ENCODE peak calls at places on chromosomes 3 and 15, in eight cellular contexts. S is H9, Y is H1, Z is A549, X is thoracic aorta, R is AG04450, W is iPS DF 6.9, G is tibial nerve. V is an unnamed sample.

GRCh38 chr15:80932989-80933388 is 56.6 kb downstream of the MESD start:
- DNase-seq in Y (no peak), X (no peak), G (peak; percentile 21), R (peak; percentile 72), Z (no peak), W (no peak), S (no peak), V (peak; percentile 87)

GRCh38 chr3:18757476-18757875 is 332.3 kb upstream of the SATB1 start:
- DNase-seq in W (no peak), R (no peak), X (no peak), Y (no peak), Z (no peak), G (no peak), S (no peak), V (no peak)

GRCh38 chr3:46214751-46215352 is 6.7 kb upstream of the CCR1 start:
- DNase-seq in R (no peak), X (no peak), W (peak; percentile 37), G (no peak), Y (peak; percentile 58), S (peak; percentile 64), Z (no peak), V (no peak)

GRCh38 chr15:58434334-58434888 is 2.6 kb downstream of the LIPC start:
- DNase-seq in W (no peak), S (no peak), R (no peak), Y (no peak), X (no peak), G (no peak), Z (no peak), V (no peak)

GRCh38 chr3:143970773-143971366 is 753 bp upstream of the DIPK2A start:
- DNase-seq in Y (peak; percentile 77), R (no peak), X (no peak), G (peak; percentile 18), S (peak; percentile 65), Z (peak; percentile 56), W (peak; percentile 22), V (peak; percentile 81)

GRCh38 chr15:95281470-95281869 is 1049.0 kb upstream of the NR2F2 start:
- DNase-seq in Y (no peak), S (no peak), Z (no peak), X (no peak), G (no peak), W (no peak), R (no peak), V (no peak)

GRCh38 chr3:160796813-160797164 is 40.8 kb downstream of the PPM1L start:
- DNase-seq in R (no peak), Y (no peak), G (no peak), W (no peak), X (no peak), S (no peak), Z (no peak), V (no peak)

GRCh38 chr3:183918178-183918577 is 33.5 kb upstream of the PARL start:
- DNase-seq in X (no peak), R (no peak), Y (no peak), Z (no peak), W (no peak), S (no peak), G (no peak), V (no peak)

GRCh38 chr15:98077186-98077585 is 116.7 kb downstream of the ARRDC4 start:
- DNase-seq in R (no peak), S (no peak), Y (no peak), W (no peak), G (peak; percentile 30), Z (no peak), X (no peak), V (peak; percentile 58)

GRCh38 chr15:82183121-82184031 is 79.2 kb downstream of the EFL1 start:
- DNase-seq in W (no peak), R (peak; percentile 65), X (no peak), Y (no peak), S (no peak), G (no peak), Z (no peak), V (no peak)

GRCh38 chr3:127488141-127488672 is 102.3 kb downstream of the TPRA1 start:
- DNase-seq in G (no peak), W (no peak), R (no peak), S (peak; percentile 19), Z (no peak), X (no peak), Y (peak; percentile 33), V (no peak)

GRCh38 chr3:86695752-86696151 is 295.2 kb downstream of the VGLL3 start:
- DNase-seq in R (no peak), G (no peak), X (no peak), W (no peak), Y (peak; percentile 49), S (peak; percentile 63), Z (no peak), V (no peak)

GRCh38 chr3:49616491-49616941 is 57.6 kb upstream of the APEH start:
- DNase-seq in G (no peak), W (no peak), Z (no peak), Y (peak; percentile 56), R (no peak), X (no peak), S (peak; percentile 32), V (no peak)

DNA sequence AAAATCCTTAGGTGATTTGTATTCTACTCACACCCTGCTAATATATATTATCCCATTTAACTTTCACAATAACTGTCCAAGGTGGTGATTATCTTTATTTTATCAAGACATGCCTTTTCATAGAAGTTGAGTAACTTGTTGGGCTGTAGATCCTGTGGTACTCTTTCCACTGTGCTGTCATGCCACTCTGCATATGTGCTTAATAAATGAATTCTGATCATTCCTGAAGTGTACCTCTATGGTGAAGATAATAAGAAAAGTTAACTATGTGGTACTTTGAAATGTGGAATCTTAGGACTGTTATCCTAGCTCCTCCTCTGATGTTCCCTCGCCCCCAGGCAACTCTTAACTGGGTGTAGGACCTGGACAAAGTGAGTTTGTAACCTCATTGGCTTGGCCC is 5.2 kb downstream of the SNRK start:
- DNase-seq in X (no peak), S (no peak), R (no peak), G (no peak), Y (no peak), W (no peak), Z (no peak), V (no peak)
- H3K27ac ChIP-seq in X (no peak overlapping the region), S (no peak overlapping the region), R (no peak overlapping the region), G (no peak overlapping the region), Y (no peak overlapping the region), W (no peak overlapping the region), Z (no peak overlapping the region), V (no peak overlapping the region)

GRCh38 chr15:39244776-39245175 is 336.1 kb upstream of the THBS1 start:
- DNase-seq in R (no peak), Z (no peak), Y (no peak), G (no peak), S (no peak), W (no peak), X (no peak), V (no peak)

GRCh38 chr15:39238443-39238842 is 342.4 kb upstream of the THBS1 start:
- DNase-seq in R (no peak), G (no peak), X (no peak), Y (no peak), Z (no peak), S (no peak), W (no peak), V (no peak)

GRCh38 chr15:39239562-39239961 is 341.3 kb upstream of the THBS1 start:
- DNase-seq in Z (no peak), W (no peak), X (no peak), G (no peak), Y (no peak), R (no peak), S (no peak), V (no peak)

GRCh38 chr15:39243396-39243795 is 337.5 kb upstream of the THBS1 start:
- DNase-seq in S (no peak), R (no peak), Y (no peak), W (no peak), Z (no peak), X (no peak), G (no peak), V (no peak)

GRCh38 chr15:39242345-39242744 is 338.5 kb upstream of the THBS1 start:
- DNase-seq in S (no peak), G (peak; percentile 12), X (no peak), Z (no peak), Y (no peak), R (no peak), W (no peak), V (no peak)
- H3K27ac ChIP-seq in S (no peak overlapping the region), G (no peak overlapping the region), X (no peak overlapping the region), Z (no peak overlapping the region), Y (no peak overlapping the region), R (no peak overlapping the region), W (no peak overlapping the region), V (no peak overlapping the region)

GRCh38 chr15:49047456-49047855 is 1.2 kb upstream of the SECISBP2L start:
- DNase-seq in S (no peak), G (no peak), X (no peak), W (no peak), Z (no peak), R (no peak), Y (no peak), V (no peak)

GRCh38 chr15:49044002-49044401 is 2.2 kb downstream of the SECISBP2L start:
- DNase-seq in G (no peak), Y (no peak), Z (no peak), S (no peak), X (no peak), W (no peak), R (no peak), V (no peak)

GRCh38 chr15:49045691-49046112 is 544 bp downstream of the SECISBP2L start:
- DNase-seq in X (no peak), S (no peak), Y (no peak), R (no peak), Z (peak; percentile 10), G (peak; percentile 32), W (no peak), V (no peak)

GRCh38 chr15:49046113-49046883 is at the start of gene SECISBP2L:
- DNase-seq in R (peak; percentile 77), Y (peak; percentile 94), W (peak; percentile 97), G (peak; percentile 94), Z (peak; percentile 81), S (peak; percentile 98), X (peak; percentile 87), V (peak; percentile 97)

GRCh38 chr15:49044761-49045571 is 1.3 kb downstream of the SECISBP2L start:
- DNase-seq in Y (no peak), R (no peak), W (no peak), G (no peak), X (no peak), S (no peak), Z (no peak), V (no peak)
- H3K27ac ChIP-seq in Y (no peak overlapping the region), R (no peak overlapping the region), W (no peak overlapping the region), G (peak overlapping the region; percentile 94), X (peak overlapping the region; percentile 66), S (no peak overlapping the region), Z (peak overlapping the region; percentile 88), V (no peak overlapping the region)

GRCh38 chr3:10343526-10343925 is 22.6 kb upstream of the SEC13 start:
- DNase-seq in X (no peak), S (no peak), Z (no peak), G (no peak), R (no peak), Y (no peak), W (no peak), V (no peak)

GRCh38 chr3:10344944-10345575 is 24.1 kb upstream of the SEC13 start:
- DNase-seq in S (no peak), Y (peak; percentile 45), X (no peak), W (no peak), R (no peak), Z (no peak), G (no peak), V (no peak)

GRCh38 chr3:10341901-10342398 is 21.0 kb upstream of the SEC13 start:
- DNase-seq in X (no peak), R (no peak), S (no peak), Y (no peak), W (no peak), G (no peak), Z (no peak), V (no peak)

GRCh38 chr3:10344147-10344943 is 23.4 kb upstream of the SEC13 start:
- DNase-seq in S (peak; percentile 79), W (peak; percentile 54), Y (peak; percentile 85), X (no peak), G (peak; percentile 58), R (no peak), Z (peak; percentile 63), V (no peak)

GRCh38 chr3:10342781-10343180 is 21.9 kb upstream of the SEC13 start:
- DNase-seq in X (no peak), Z (no peak), Y (no peak), S (no peak), G (no peak), W (no peak), R (no peak), V (no peak)
- H3K27ac ChIP-seq in X (no peak overlapping the region), Z (no peak overlapping the region), Y (no peak overlapping the region), S (no peak overlapping the region), G (no peak overlapping the region), W (no peak overlapping the region), R (no peak overlapping the region), V (no peak overlapping the region)